ENCODE peak calls at places on chromosomes 3 and 15, in ten cellular contexts. S is NB4; R is RWPE1; B is CD8-positive, alpha-beta T cell; N is cardiac muscle cell; F is foreskin keratinocyte; G is mesothelial cell of epicardium; L is uterus; E is tibial artery; A is AG04450. Z is an unnamed sample.

GRCh38 chr3:56930706-56931105 is 129.0 kb upstream of the ARHGEF3 start:
- DNase-seq in R (peak), A (no peak), G (no peak), F (peak), E (no peak), S (no peak), N (no peak), L (no peak), B (no peak), Z (no peak)

GRCh38 chr3:159938712-159939111 is 49.9 kb upstream of the IL12A start:
- DNase-seq in G (no peak), B (no peak), F (no peak), R (no peak), E (no peak), N (no peak), S (no peak), A (no peak), L (no peak), Z (no peak)

GRCh38 chr3:119627461-119627860 is 29.8 kb downstream of the PLA1A start:
- DNase-seq in L (no peak), N (no peak), S (peak), B (no peak), E (no peak), A (no peak), G (no peak), R (no peak), F (no peak), Z (no peak)

GRCh38 chr3:126142652-126143051 is 37.7 kb downstream of the ALDH1L1 start:
- DNase-seq in L (no peak), G (no peak), F (no peak), R (no peak), N (no peak), B (no peak), S (no peak), A (no peak), E (no peak), Z (no peak)

GRCh38 chr3:136753112-136753939 is 1.1 kb upstream of the STAG1 start:
- DNase-seq in G (no peak), F (no peak), N (peak), A (no peak), B (no peak), E (no peak), R (no peak), L (no peak), S (peak), Z (no peak)

GRCh38 chr3:88985491-88985890 is 121.9 kb upstream of the EPHA3 start:
- DNase-seq in L (no peak), R (no peak), F (no peak), E (no peak), N (no peak), B (no peak), A (no peak), S (no peak), G (no peak), Z (no peak)

GRCh38 chr15:85756411-85757072 is 38.2 kb downstream of the KLHL25 start:
- DNase-seq in L (peak), A (no peak), R (no peak), F (no peak), N (no peak), G (no peak), B (no peak), S (peak), E (peak), Z (peak)

GRCh38 chr3:151415289-151415688 is 30.7 kb upstream of the P2RY12 start:
- DNase-seq in G (no peak), N (no peak), R (no peak), E (no peak), L (no peak), F (no peak), A (no peak), S (no peak), B (no peak), Z (no peak)

GRCh38 chr3:128563439-128563838 is 70.4 kb upstream of the GATA2 start:
- DNase-seq in A (no peak), L (no peak), G (no peak), N (peak), B (no peak), S (no peak), E (no peak), F (no peak), R (no peak), Z (no peak)

GRCh38 chr3:134353171-134353825 is 20.9 kb downstream of the AMOTL2 start:
- DNase-seq in E (no peak), F (no peak), A (no peak), G (no peak), N (no peak), B (no peak), L (no peak), S (no peak), R (no peak), Z (no peak)

GRCh38 chr15:78914027-78914764 is 30.6 kb downstream of the CTSH start:
- DNase-seq in N (no peak), B (no peak), E (peak), F (no peak), R (peak), L (peak), G (no peak), A (no peak), S (peak), Z (no peak)

GRCh38 chr3:21846976-21847375 is 96.0 kb upstream of the ZNF385D start:
- DNase-seq in L (no peak), N (no peak), F (no peak), A (no peak), B (no peak), G (no peak), S (no peak), E (no peak), R (no peak), Z (no peak)

GRCh38 chr3:120093923-120094775 is at the start of gene GSK3B:
- DNase-seq in L (peak), R (peak), N (peak), A (no peak), E (peak), F (no peak), S (peak), G (peak), B (peak), Z (peak)

GRCh38 chr3:132907293-132907692 is 130.9 kb upstream of the TMEM108 start:
- DNase-seq in N (no peak), B (no peak), R (no peak), A (no peak), S (no peak), L (no peak), G (no peak), F (no peak), E (no peak), Z (no peak)

DNA sequence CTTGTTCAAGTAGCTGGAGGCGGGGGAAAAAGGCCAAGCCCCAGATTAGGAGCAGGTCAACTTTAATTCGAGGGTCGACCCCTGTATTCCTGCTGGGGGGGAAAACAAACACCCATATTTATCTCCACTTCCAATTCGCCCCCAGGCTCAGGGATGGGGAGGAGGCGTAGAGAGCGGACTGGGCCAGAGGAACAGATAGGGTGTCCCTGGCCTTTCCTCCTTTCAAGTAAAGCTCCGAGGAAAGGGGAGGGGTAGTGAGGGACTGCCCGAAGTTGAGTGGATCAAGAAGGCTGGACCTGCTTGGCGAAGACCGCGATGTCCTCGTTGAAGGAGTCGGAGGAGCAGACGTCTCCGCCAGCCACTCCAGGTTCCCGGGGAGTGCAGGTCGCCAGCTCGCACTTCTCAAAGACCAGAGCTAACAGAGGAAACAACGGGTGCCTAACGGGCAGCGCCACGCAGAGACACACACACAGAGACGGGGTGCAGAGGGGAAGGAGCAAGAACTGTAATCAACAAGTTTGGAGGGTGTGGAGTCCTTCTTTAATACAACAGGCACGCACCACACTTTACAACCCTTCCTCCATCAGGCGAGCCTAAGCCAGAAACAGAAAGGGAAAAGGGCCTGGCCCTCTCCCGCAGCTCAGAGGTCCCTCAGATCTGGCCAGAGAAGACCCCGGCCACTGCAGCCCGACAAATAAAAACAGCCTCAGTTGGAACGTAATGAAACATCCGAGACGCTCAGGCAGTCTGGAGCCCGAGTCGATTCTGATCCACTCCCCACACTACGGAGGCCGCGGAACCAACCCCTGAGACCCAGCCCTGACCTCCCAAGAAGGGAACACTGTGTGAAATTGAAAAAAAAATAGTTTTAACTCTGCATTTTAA is 4.1 kb downstream of the MEIS2 start:
- DNase-seq in E (no peak), A (no peak), L (peak), N (no peak), F (no peak), R (no peak), G (no peak), S (no peak), B (no peak), Z (no peak)
- TF ChIP-seq CTCF in E (no peak), A (no peak), L (no peak), N (no peak), F (no peak), R (no peak), G (no peak), S (no peak), B (no peak), Z (no peak)

GRCh38 chr3:99114565-99115291 is 213.2 kb upstream of the DCBLD2 start:
- DNase-seq in F (no peak), R (peak), A (peak), N (peak), B (no peak), S (peak), G (no peak), E (no peak), L (no peak), Z (no peak)
- TF ChIP-seq CTCF in F (peak), R (peak), A (peak), N (peak), B (no peak), S (peak), G (no peak), E (no peak), L (no peak), Z (no peak)

DNA sequence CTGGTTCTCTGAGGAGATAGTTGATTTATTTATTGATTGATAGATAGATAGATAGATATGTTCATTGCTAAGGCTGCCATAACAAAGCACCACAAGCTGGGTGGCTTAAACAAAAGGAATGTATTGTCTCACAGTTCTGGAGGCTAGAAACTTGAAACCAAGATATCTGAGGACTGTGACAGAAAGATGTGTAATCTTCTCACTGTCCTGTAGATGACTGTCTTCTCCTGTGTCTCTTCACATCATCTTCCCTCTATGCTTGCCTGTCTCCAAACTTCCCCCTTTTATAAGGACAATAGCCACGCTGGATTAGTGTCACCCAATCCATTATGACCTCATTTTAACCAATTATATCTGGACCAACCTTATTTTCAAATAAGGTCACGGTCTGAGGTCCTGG is 41.0 kb downstream of the GNB4 start:
- DNase-seq in L (no peak), E (no peak), G (no peak), R (no peak), F (no peak), N (no peak), A (no peak), B (no peak), S (peak), Z (no peak)
- TF ChIP-seq CTCF in L (no peak), E (no peak), G (no peak), R (no peak), F (peak), N (no peak), A (peak), B (no peak), S (no peak), Z (no peak)

GRCh38 chr15:70259640-70260066 is 161.9 kb upstream of the TLE3 start:
- DNase-seq in N (no peak), A (no peak), F (no peak), L (no peak), S (peak), E (no peak), R (no peak), B (no peak), G (no peak), Z (no peak)
- TF ChIP-seq CTCF in N (no peak), A (peak), F (no peak), L (no peak), S (peak), E (no peak), R (no peak), B (peak), G (no peak), Z (no peak)

GRCh38 chr15:63156086-63156707 is 1.1 kb downstream of the RPS27L start:
- DNase-seq in S (peak), F (no peak), G (no peak), E (no peak), B (no peak), N (no peak), L (no peak), R (no peak), A (no peak), Z (no peak)

GRCh38 chr15:63156708-63157065 is 590 bp downstream of the RPS27L start:
- DNase-seq in R (peak), G (no peak), N (peak), L (peak), E (peak), B (no peak), A (no peak), S (peak), F (no peak), Z (no peak)

GRCh38 chr15:63155486-63155885 is 1.8 kb downstream of the RPS27L start:
- DNase-seq in N (no peak), R (no peak), E (no peak), G (no peak), B (no peak), L (no peak), F (no peak), S (no peak), A (no peak), Z (no peak)

GRCh38 chr15:63157066-63157890 is at the start of gene RPS27L:
- DNase-seq in F (peak), R (peak), E (peak), N (peak), S (peak), B (peak), L (peak), G (peak), A (peak), Z (peak)

DNA sequence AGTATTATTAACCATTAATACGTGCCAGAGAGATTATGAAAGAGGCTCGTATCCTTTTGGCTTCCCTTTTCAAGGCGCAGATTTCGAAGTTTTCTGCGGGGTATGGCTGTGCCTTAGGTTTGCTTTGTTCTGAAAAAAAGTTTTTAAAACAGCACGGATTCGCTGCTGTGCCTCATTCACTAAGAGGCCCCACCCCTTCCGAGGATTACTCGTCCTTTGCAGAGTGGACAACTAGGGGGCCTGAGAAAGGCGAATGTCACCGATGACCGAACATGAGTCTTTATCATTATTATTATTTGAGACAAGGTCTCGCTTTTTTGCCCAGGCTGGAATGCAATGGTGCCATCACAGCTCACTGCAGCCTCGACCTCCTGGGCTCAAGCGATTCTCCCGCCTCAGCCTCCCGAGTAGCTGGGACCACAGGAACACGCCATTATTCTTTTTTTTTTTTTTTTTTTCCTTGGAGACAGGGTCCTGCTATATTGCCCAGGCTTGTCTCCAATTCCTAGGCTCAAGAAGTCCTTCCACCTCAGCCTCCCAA is 684 bp upstream of the RPS27L start:
- DNase-seq in F (no peak), S (peak), B (no peak), G (peak), N (peak), L (peak), R (peak), A (peak), E (peak), Z (peak)
- TF ChIP-seq CTCF in F (peak), S (no peak), B (no peak), G (no peak), N (peak), L (no peak), R (no peak), A (peak), E (no peak), Z (no peak)

GRCh38 chr15:40053234-40054055 is 14.5 kb upstream of the SRP14 start:
- DNase-seq in N (no peak), A (no peak), B (no peak), E (peak), F (no peak), G (no peak), L (no peak), R (no peak), S (peak), Z (no peak)
- TF ChIP-seq CTCF in N (no peak), A (no peak), B (no peak), E (no peak), F (peak), G (no peak), L (no peak), R (no peak), S (no peak), Z (no peak)

Z was measured in omental fat pad.